ENCODE peak calls at places on chromosomes 11 and 22, in eight cellular contexts. One of them, this sample, is unnamed.

GRCh38 chr11:78742430-78742829 is 167.8 kb upstream of the NARS2 start:
- DNase-seq in psoas muscle: peak; percentile 35
- DNase-seq in GM12865: no peak
- DNase-seq in B cell: no peak
- DNase-seq in choroid plexus epithelial cell: no peak
- DNase-seq in brain microvascular endothelial cell: no peak
- DNase-seq in fibroblast of pulmonary artery: no peak
- DNase-seq in Peyer's patch: peak; percentile 81
- DNase-seq in this sample: no peak

GRCh38 chr11:19161651-19162050 is 40.1 kb downstream of the CSRP3 start:
- DNase-seq in B cell: no peak
- DNase-seq in Peyer's patch: no peak
- DNase-seq in choroid plexus epithelial cell: no peak
- DNase-seq in psoas muscle: no peak
- DNase-seq in fibroblast of pulmonary artery: no peak
- DNase-seq in brain microvascular endothelial cell: no peak
- DNase-seq in GM12865: no peak
- DNase-seq in this sample: no peak

GRCh38 chr11:119315139-119316016 is 1.6 kb downstream of the MCAM start:
- DNase-seq in psoas muscle: peak; percentile 35
- DNase-seq in choroid plexus epithelial cell: no peak
- DNase-seq in B cell: no peak
- DNase-seq in brain microvascular endothelial cell: no peak
- DNase-seq in Peyer's patch: peak; percentile 74
- DNase-seq in fibroblast of pulmonary artery: no peak
- DNase-seq in GM12865: peak; percentile 57
- DNase-seq in this sample: peak; percentile 46

GRCh38 chr11:27395556-27396258 is 32.7 kb upstream of the CCDC34 start:
- DNase-seq in brain microvascular endothelial cell: no peak
- DNase-seq in fibroblast of pulmonary artery: peak; percentile 34
- DNase-seq in B cell: no peak
- DNase-seq in choroid plexus epithelial cell: peak; percentile 62
- DNase-seq in GM12865: no peak
- DNase-seq in Peyer's patch: peak; percentile 70
- DNase-seq in psoas muscle: no peak
- DNase-seq in this sample: no peak

GRCh38 chr11:130477646-130478203 is 29.3 kb downstream of the ADAMTS15 start:
- DNase-seq in psoas muscle: no peak
- DNase-seq in B cell: no peak
- DNase-seq in brain microvascular endothelial cell: no peak
- DNase-seq in GM12865: no peak
- DNase-seq in fibroblast of pulmonary artery: peak; percentile 38
- DNase-seq in choroid plexus epithelial cell: peak; percentile 39
- DNase-seq in Peyer's patch: no peak
- DNase-seq in this sample: no peak

GRCh38 chr11:132962026-132962425 is 570.3 kb downstream of the OPCML start:
- DNase-seq in B cell: no peak
- DNase-seq in brain microvascular endothelial cell: peak; percentile 63
- DNase-seq in psoas muscle: no peak
- DNase-seq in Peyer's patch: no peak
- DNase-seq in choroid plexus epithelial cell: peak; percentile 30
- DNase-seq in fibroblast of pulmonary artery: peak; percentile 5
- DNase-seq in GM12865: peak; percentile 11
- DNase-seq in this sample: no peak

GRCh38 chr22:44815099-44816070 is 63.0 kb downstream of the ARHGAP8 start:
- DNase-seq in B cell: no peak
- DNase-seq in GM12865: no peak
- DNase-seq in fibroblast of pulmonary artery: no peak
- DNase-seq in brain microvascular endothelial cell: no peak
- DNase-seq in choroid plexus epithelial cell: no peak
- DNase-seq in Peyer's patch: no peak
- DNase-seq in psoas muscle: no peak
- DNase-seq in this sample: no peak

GRCh38 chr11:8826901-8827560 is 84.0 kb upstream of the AKIP1 start:
- DNase-seq in Peyer's patch: no peak
- DNase-seq in psoas muscle: no peak
- DNase-seq in B cell: no peak
- DNase-seq in fibroblast of pulmonary artery: no peak
- DNase-seq in GM12865: no peak
- DNase-seq in choroid plexus epithelial cell: peak; percentile 40
- DNase-seq in brain microvascular endothelial cell: no peak
- DNase-seq in this sample: no peak

GRCh38 chr11:68908273-68908672 is 4.6 kb downstream of the IGHMBP2 start:
- DNase-seq in psoas muscle: no peak
- DNase-seq in B cell: no peak
- DNase-seq in Peyer's patch: no peak
- DNase-seq in brain microvascular endothelial cell: no peak
- DNase-seq in GM12865: no peak
- DNase-seq in choroid plexus epithelial cell: no peak
- DNase-seq in fibroblast of pulmonary artery: no peak
- DNase-seq in this sample: no peak

GRCh38 chr11:83543918-83544491 is 257.8 kb upstream of the CCDC90B start:
- DNase-seq in choroid plexus epithelial cell: no peak
- DNase-seq in GM12865: no peak
- DNase-seq in fibroblast of pulmonary artery: no peak
- DNase-seq in brain microvascular endothelial cell: no peak
- DNase-seq in psoas muscle: no peak
- DNase-seq in B cell: no peak
- DNase-seq in Peyer's patch: peak; percentile 50
- DNase-seq in this sample: no peak

GRCh38 chr11:63916837-63917684 is at the start of gene RCOR2:
- DNase-seq in fibroblast of pulmonary artery: peak; percentile 89
- DNase-seq in Peyer's patch: peak; percentile 85
- DNase-seq in choroid plexus epithelial cell: peak; percentile 81
- DNase-seq in B cell: peak; percentile 49
- DNase-seq in brain microvascular endothelial cell: peak; percentile 45
- DNase-seq in psoas muscle: peak; percentile 80
- DNase-seq in GM12865: peak; percentile 83
- DNase-seq in this sample: peak; percentile 88

DNA sequence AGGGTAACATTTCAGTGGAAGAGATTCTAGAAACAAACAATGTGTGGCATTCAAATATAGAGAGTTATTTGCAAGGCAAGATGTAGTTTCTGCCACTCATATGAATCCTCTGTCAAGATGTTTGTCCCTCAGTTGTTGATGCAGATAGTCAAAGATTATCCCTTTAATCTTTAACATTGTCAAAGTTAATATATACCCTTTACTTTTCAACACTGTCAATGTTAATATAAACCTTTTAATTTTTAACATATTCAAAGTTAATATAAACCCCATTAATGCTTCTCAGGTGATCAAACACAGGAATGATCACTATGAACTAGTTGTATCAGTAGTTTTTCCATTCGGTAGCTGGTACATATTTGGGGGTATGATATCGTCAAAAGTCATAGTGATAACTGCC is 51.9 kb upstream of the PICALM start:
- DNase-seq in fibroblast of pulmonary artery: no peak
- DNase-seq in choroid plexus epithelial cell: no peak
- DNase-seq in GM12865: no peak
- DNase-seq in B cell: no peak
- DNase-seq in Peyer's patch: no peak
- DNase-seq in brain microvascular endothelial cell: no peak
- DNase-seq in psoas muscle: no peak
- DNase-seq in this sample: no peak
- TF ChIP-seq CTCF in fibroblast of pulmonary artery: no peak
- TF ChIP-seq CTCF in choroid plexus epithelial cell: no peak
- TF ChIP-seq CTCF in GM12865: no peak
- TF ChIP-seq CTCF in B cell: no peak
- TF ChIP-seq CTCF in Peyer's patch: no peak
- TF ChIP-seq CTCF in brain microvascular endothelial cell: no peak
- TF ChIP-seq CTCF in psoas muscle: no peak
- TF ChIP-seq CTCF in this sample: no peak

GRCh38 chr11:74672332-74672955 is 58.8 kb downstream of the CHRDL2 start:
- DNase-seq in GM12865: no peak
- DNase-seq in choroid plexus epithelial cell: no peak
- DNase-seq in fibroblast of pulmonary artery: no peak
- DNase-seq in B cell: no peak
- DNase-seq in Peyer's patch: no peak
- DNase-seq in brain microvascular endothelial cell: no peak
- DNase-seq in psoas muscle: no peak
- DNase-seq in this sample: no peak
- TF ChIP-seq CTCF in GM12865: no peak
- TF ChIP-seq CTCF in choroid plexus epithelial cell: peak; percentile 18
- TF ChIP-seq CTCF in fibroblast of pulmonary artery: no peak
- TF ChIP-seq CTCF in B cell: no peak
- TF ChIP-seq CTCF in Peyer's patch: no peak
- TF ChIP-seq CTCF in brain microvascular endothelial cell: no peak
- TF ChIP-seq CTCF in psoas muscle: no peak
- TF ChIP-seq CTCF in this sample: no peak

GRCh38 chr11:125305346-125305745 is 140.8 kb downstream of the PKNOX2 start:
- DNase-seq in psoas muscle: no peak
- DNase-seq in fibroblast of pulmonary artery: no peak
- DNase-seq in Peyer's patch: no peak
- DNase-seq in GM12865: no peak
- DNase-seq in B cell: no peak
- DNase-seq in brain microvascular endothelial cell: no peak
- DNase-seq in choroid plexus epithelial cell: no peak
- DNase-seq in this sample: peak; percentile 27
- TF ChIP-seq CTCF in psoas muscle: no peak
- TF ChIP-seq CTCF in fibroblast of pulmonary artery: no peak
- TF ChIP-seq CTCF in Peyer's patch: no peak
- TF ChIP-seq CTCF in GM12865: no peak
- TF ChIP-seq CTCF in B cell: no peak
- TF ChIP-seq CTCF in brain microvascular endothelial cell: no peak
- TF ChIP-seq CTCF in choroid plexus epithelial cell: no peak
- TF ChIP-seq CTCF in this sample: no peak

DNA sequence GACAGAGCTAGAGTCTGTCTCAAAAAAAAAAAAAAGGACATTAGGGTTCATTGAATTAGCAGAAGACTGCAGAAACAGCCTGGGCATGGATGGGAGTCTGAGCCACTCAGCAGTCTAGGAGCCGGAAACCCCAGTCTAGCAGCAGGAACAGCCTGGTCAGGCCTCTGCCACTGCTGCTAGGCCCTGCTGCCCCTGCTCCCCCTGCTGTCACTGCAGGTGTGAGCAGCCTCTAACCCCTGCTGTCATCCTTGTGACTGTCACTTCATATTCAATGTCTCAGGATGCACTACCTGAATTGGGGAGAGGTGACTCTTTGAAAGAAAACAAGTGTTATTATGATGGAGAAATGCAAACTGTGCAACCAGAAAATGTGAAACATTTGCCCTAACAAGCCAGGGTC is 7.0 kb upstream of the DDX17 start:
- DNase-seq in GM12865: peak; percentile 65
- DNase-seq in psoas muscle: no peak
- DNase-seq in Peyer's patch: peak; percentile 60
- DNase-seq in B cell: no peak
- DNase-seq in choroid plexus epithelial cell: no peak
- DNase-seq in brain microvascular endothelial cell: no peak
- DNase-seq in fibroblast of pulmonary artery: no peak
- DNase-seq in this sample: peak; percentile 14
- TF ChIP-seq CTCF in GM12865: peak; percentile 52
- TF ChIP-seq CTCF in psoas muscle: no peak
- TF ChIP-seq CTCF in Peyer's patch: no peak
- TF ChIP-seq CTCF in B cell: no peak
- TF ChIP-seq CTCF in choroid plexus epithelial cell: no peak
- TF ChIP-seq CTCF in brain microvascular endothelial cell: no peak
- TF ChIP-seq CTCF in fibroblast of pulmonary artery: no peak
- TF ChIP-seq CTCF in this sample: peak; percentile 20

This sample was measured in nephron progenitor cell.